ENCODE peak calls at places on chromosomes 11 and 22, in four cellular contexts. O is adrenal gland, J is IMR-90, R is tibial nerve. T is an unnamed sample.

GRCh38 chr22:26556904-26557303 is 33.0 kb downstream of the TPST2 start:
- DNase-seq in O (peak), J (no peak), R (no peak), T (no peak)

GRCh38 chr11:2306971-2307732 is 5.3 kb downstream of the TSPAN32 start:
- DNase-seq in O (no peak), J (peak), R (no peak), T (no peak)

GRCh38 chr11:130897262-130898182 is 18.8 kb downstream of the SNX19 start:
- DNase-seq in O (peak), J (peak), R (peak), T (peak)

GRCh38 chr11:5818245-5818865 is 9.6 kb downstream of the OR52N2 start:
- DNase-seq in O (no peak), J (no peak), R (no peak), T (no peak)

GRCh38 chr22:40156001-40156516 is 21.7 kb upstream of the TNRC6B start:
- DNase-seq in O (no peak), J (peak), R (no peak), T (peak)

GRCh38 chr22:44151661-44152060 is 29.1 kb upstream of the PARVG start:
- DNase-seq in O (no peak), J (peak), R (no peak), T (no peak)

GRCh38 chr22:42340695-42341383 is 70.4 kb upstream of the TCF20 start:
- DNase-seq in O (peak), J (no peak), R (no peak), T (no peak)

GRCh38 chr11:61587541-61587941 is 6.7 kb upstream of the SYT7 start:
- DNase-seq in O (no peak), J (no peak), R (no peak), T (peak)

GRCh38 chr11:65649656-65650546 is 12.0 kb downstream of the SIPA1 start:
- DNase-seq in O (no peak), J (no peak), R (no peak), T (no peak)

GRCh38 chr11:126118806-126119205 is 56.1 kb upstream of the CDON start:
- DNase-seq in O (no peak), J (no peak), R (no peak), T (no peak)

GRCh38 chr11:61796127-61796526 is 3.4 kb downstream of the FEN1 start:
- DNase-seq in O (no peak), J (no peak), R (no peak), T (no peak)

GRCh38 chr11:85682330-85683305 is 3.4 kb downstream of the CCDC89 start:
- DNase-seq in O (peak), J (peak), R (peak), T (peak)

GRCh38 chr11:115409691-115410220 is 94.5 kb downstream of the CADM1 start:
- DNase-seq in O (no peak), J (peak), R (no peak), T (no peak)

GRCh38 chr11:102564110-102564509 is 33.6 kb upstream of the MMP7 start:
- DNase-seq in O (no peak), J (peak), R (no peak), T (no peak)

GRCh38 chr11:2859706-2860037 is 25.9 kb downstream of the CDKN1C start:
- DNase-seq in O (no peak), J (no peak), R (no peak), T (no peak)

GRCh38 chr11:21723681-21724080 is 469.2 kb upstream of the ANO5 start:
- DNase-seq in O (no peak), J (no peak), R (no peak), T (no peak)

GRCh38 chr11:129557421-129557820 is 181.8 kb downstream of the BARX2 start:
- DNase-seq in O (no peak), J (no peak), R (no peak), T (no peak)

GRCh38 chr11:36358436-36358835 is 62.3 kb downstream of the PRR5L start:
- DNase-seq in O (no peak), J (no peak), R (no peak), T (no peak)

GRCh38 chr11:63911440-63911839 is 5.5 kb downstream of the RCOR2 start:
- DNase-seq in O (no peak), J (no peak), R (no peak), T (no peak)

GRCh38 chr11:3022300-3022967 is 30.3 kb upstream of the NAP1L4 start:
- DNase-seq in O (no peak), J (peak), R (no peak), T (no peak)

GRCh38 chr11:124762077-124762623 is at the start of gene ESAM:
- DNase-seq in O (no peak), J (no peak), R (no peak), T (no peak)

GRCh38 chr11:10809373-10810199 is 860 bp upstream of the EIF4G2 start:
- DNase-seq in O (no peak), J (peak), R (peak), T (no peak)

GRCh38 chr11:66854729-66855211 is 2.1 kb upstream of the LRFN4 start:
- DNase-seq in O (no peak), J (no peak), R (no peak), T (no peak)

GRCh38 chr22:31577711-31578110 is 81.4 kb downstream of the SFI1 start:
- DNase-seq in O (no peak), J (no peak), R (no peak), T (no peak)

GRCh38 chr11:101126551-101127347 is 2.9 kb downstream of the PGR start:
- DNase-seq in O (peak), J (no peak), R (peak), T (no peak)

GRCh38 chr22:47417699-47418098 is 655.2 kb downstream of the TBC1D22A start:
- DNase-seq in O (no peak), J (no peak), R (no peak), T (no peak)

GRCh38 chr11:70387564-70387963 is 10.8 kb upstream of the CTTN start:
- DNase-seq in O (no peak), J (no peak), R (no peak), T (no peak)

GRCh38 chr11:133903056-133903455 is 53.7 kb downstream of the IGSF9B start:
- DNase-seq in O (peak), J (no peak), R (no peak), T (no peak)

GRCh38 chr22:49394116-49394785 is 433.4 kb downstream of the BRD1 start:
- DNase-seq in O (peak), J (no peak), R (no peak), T (no peak)

GRCh38 chr11:10452211-10452767 is 2.8 kb upstream of the AMPD3 start:
- DNase-seq in O (no peak), J (peak), R (no peak), T (peak)

GRCh38 chr11:123672568-123672967 is 18.1 kb upstream of the SCN3B start:
- DNase-seq in O (peak), J (no peak), R (no peak), T (no peak)

GRCh38 chr11:10303558-10304363 is 1.1 kb upstream of the ADM start:
- DNase-seq in O (peak), J (peak), R (no peak), T (peak)

GRCh38 chr22:22397292-22397870 is 111.2 kb downstream of the ZNF280B start:
- DNase-seq in O (peak), J (no peak), R (peak), T (no peak)

GRCh38 chr11:69471329-69472052 is 10.0 kb upstream of the LINC01488 start:
- DNase-seq in O (no peak), J (peak), R (no peak), T (no peak)

GRCh38 chr11:116294630-116295029 is 478.2 kb downstream of the BUD13 start:
- DNase-seq in O (no peak), J (peak), R (no peak), T (no peak)

GRCh38 chr22:47851586-47851985 is 1089.1 kb downstream of the TBC1D22A start:
- DNase-seq in O (no peak), J (no peak), R (peak), T (no peak)

GRCh38 chr11:133545199-133545709 is 13.0 kb upstream of the OPCML start:
- DNase-seq in O (no peak), J (no peak), R (no peak), T (no peak)

DNA sequence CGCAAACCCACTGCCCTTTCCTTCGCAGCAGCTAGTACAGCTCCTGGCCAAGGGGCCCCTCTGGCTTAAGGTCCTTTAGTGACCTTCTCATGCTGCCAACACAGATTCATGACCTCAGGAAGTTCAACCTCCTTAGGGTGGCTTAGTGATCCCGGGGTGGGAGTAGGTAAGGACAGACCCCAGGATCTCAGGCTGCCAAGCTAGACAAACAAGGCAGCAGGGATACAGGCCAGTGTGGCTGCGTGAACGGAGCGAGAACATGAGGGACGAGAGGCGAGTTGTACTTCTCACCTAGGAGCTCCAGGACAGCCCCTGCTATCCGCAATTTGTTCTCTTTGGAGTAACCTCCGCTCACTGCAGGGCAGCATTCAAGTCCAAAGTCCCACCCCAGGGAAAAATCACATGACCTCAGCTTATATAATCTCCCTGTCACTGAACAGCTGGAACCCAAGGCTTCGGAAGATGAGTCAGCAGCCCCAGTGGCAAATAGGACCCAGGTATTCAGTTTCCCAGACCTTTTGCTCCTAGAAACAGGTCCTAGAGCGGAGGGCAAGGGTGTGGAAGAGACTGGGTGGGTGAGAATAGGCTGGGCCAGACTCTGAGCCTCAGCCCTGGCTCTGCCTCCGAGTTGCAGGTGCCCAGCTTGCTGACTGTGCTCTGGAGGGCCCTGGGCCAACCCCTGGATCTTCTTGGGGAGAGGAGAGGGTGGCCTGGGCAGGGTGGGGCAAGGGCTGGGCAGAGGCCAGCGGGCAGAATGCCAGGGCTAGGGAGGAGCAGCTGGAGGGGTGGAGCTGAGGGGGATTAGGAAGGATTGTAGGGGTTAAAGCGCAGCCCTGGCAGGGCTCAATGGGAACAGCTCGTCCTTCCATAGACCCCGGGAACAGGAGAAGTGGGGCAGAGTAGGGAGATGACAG is 13.1 kb downstream of the USP2 start:
- DNase-seq in O (peak), J (peak), R (peak), T (no peak)
- TF ChIP-seq POLR2A in O (no peak), J (no peak), R (no peak), T (no peak)

GRCh38 chr22:50523806-50524663 is 1.4 kb downstream of the SCO2 start:
- DNase-seq in O (peak), J (no peak), R (no peak), T (no peak)
- TF ChIP-seq POLR2A in O (no peak), J (no peak), R (no peak), T (no peak)

GRCh38 chr11:62842171-62842717 is 2.9 kb upstream of the WDR74 start:
- DNase-seq in O (peak), J (no peak), R (no peak), T (no peak)
- TF ChIP-seq POLR2A in O (no peak), J (no peak), R (no peak), T (peak)

GRCh38 chr22:19173047-19174035 is 5.2 kb downstream of the SLC25A1 start:
- DNase-seq in O (no peak), J (no peak), R (no peak), T (no peak)
- TF ChIP-seq POLR2A in O (no peak), J (no peak), R (no peak), T (no peak)

DNA sequence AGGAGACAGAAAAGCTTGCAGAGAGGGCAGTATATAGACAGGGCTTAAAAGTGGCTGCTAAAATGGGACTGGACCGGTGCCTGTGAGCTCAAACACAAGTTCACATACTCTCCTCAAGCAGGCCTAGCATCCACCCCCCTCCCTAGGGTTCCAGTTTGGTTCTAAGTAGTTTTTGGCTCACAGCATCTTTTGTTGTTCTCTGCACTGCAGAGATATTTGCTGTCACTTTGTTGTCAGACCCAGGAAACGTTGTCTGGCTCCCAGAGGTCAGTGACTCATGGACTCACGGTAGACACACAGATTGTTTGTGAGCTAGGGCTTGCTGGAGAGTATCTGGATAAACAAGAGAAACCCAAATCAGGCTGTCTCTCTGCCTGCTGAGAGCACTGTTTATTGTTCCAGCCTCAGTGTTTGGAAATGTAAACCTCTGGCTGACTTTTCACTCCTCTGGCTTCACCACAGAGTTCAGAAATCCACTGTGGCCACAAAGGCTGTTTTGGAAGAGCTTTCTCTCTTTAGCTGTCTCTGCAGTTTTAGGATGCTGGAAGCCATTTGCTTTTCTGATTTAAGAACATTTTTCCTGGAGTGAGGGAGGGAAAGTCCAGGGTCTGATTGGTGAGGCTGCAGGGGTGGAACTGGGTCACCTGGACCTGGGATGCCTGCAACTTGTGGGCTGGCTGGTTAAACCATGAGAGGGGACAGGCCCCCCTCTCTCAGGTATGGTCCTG is 303.7 kb upstream of the PLET1 start:
- DNase-seq in O (peak), J (peak), R (peak), T (peak)
- TF ChIP-seq POLR2A in O (no peak), J (no peak), R (no peak), T (no peak)

GRCh38 chr11:12201016-12201985 is 90.9 kb downstream of the MICAL2 start:
- DNase-seq in O (peak), J (peak), R (no peak), T (no peak)
- TF ChIP-seq POLR2A in O (no peak), J (peak), R (no peak), T (no peak)

T was measured in prostate gland.